ENCODE peak calls at places on chromosomes 4 and X, in ten cellular contexts. P, J, S, I, A, N, T, W, D and U are unnamed samples.

GRCh38 chrX:148067285-148067684 is 86.1 kb downstream of the FMR1NB start:
- DNase-seq in P (no peak), J (no peak), S (no peak), I (no peak), A (no peak), N (no peak), T (no peak), W (no peak), D (no peak), U (no peak)

GRCh38 chr4:5222951-5223350 is 171.7 kb downstream of the STK32B start:
- DNase-seq in P (no peak), J (no peak), S (no peak), I (no peak), A (no peak), N (no peak), T (no peak), W (no peak), D (no peak), U (no peak)

GRCh38 chrX:153052534-153052933 is 3.7 kb upstream of the PNMA3 start:
- DNase-seq in P (no peak), J (no peak), S (no peak), I (no peak), A (no peak), N (no peak), T (no peak), W (no peak), D (no peak), U (no peak)

GRCh38 chrX:55919367-55920221 is 202.0 kb downstream of the RRAGB start:
- DNase-seq in P (no peak), J (no peak), S (no peak), I (no peak), A (peak; percentile 85), N (no peak), T (peak; percentile 6), W (no peak), D (no peak), U (peak; percentile 94)

GRCh38 chr4:168639914-168640313 is 143.1 kb downstream of the PALLD start:
- DNase-seq in P (no peak), J (no peak), S (no peak), I (no peak), A (no peak), N (no peak), T (no peak), W (no peak), D (no peak), U (no peak)

GRCh38 chrX:17977696-17978095 is 116.6 kb upstream of the RAI2 start:
- DNase-seq in P (no peak), J (no peak), S (no peak), I (no peak), A (no peak), N (no peak), T (no peak), W (no peak), D (no peak), U (no peak)

GRCh38 chr4:48190839-48191238 is 56.8 kb upstream of the TXK start:
- DNase-seq in P (no peak), J (no peak), S (no peak), I (no peak), A (no peak), N (no peak), T (no peak), W (no peak), D (no peak), U (peak; percentile 64)

GRCh38 chr4:58749206-58749605 is 1639.0 kb upstream of the IGFBP7 start:
- DNase-seq in P (no peak), J (no peak), S (no peak), I (no peak), A (no peak), N (no peak), T (no peak), W (no peak), D (no peak), U (no peak)

GRCh38 chr4:107718351-107718965 is 1.6 kb downstream of the PAPSS1 start:
- DNase-seq in P (no peak), J (no peak), S (peak; percentile 58), I (no peak), A (peak; percentile 50), N (no peak), T (no peak), W (no peak), D (peak; percentile 20), U (peak; percentile 74)

GRCh38 chr4:56655627-56656345 is 25.3 kb downstream of the HOPX start:
- DNase-seq in P (no peak), J (no peak), S (no peak), I (peak; percentile 12), A (no peak), N (no peak), T (peak; percentile 33), W (peak; percentile 62), D (peak; percentile 29), U (no peak)

GRCh38 chr4:153407906-153408305 is 58.3 kb upstream of the TMEM131L start:
- DNase-seq in P (no peak), J (no peak), S (no peak), I (no peak), A (no peak), N (no peak), T (no peak), W (no peak), D (no peak), U (no peak)

GRCh38 chr4:76377922-76378321 is 43.0 kb downstream of the CCDC158 start:
- DNase-seq in P (no peak), J (peak; percentile 33), S (peak; percentile 17), I (no peak), A (no peak), N (peak; percentile 64), T (peak; percentile 84), W (peak; percentile 63), D (peak; percentile 54), U (peak; percentile 64)

GRCh38 chr4:120524237-120524636 is 398.3 kb downstream of the PRDM5 start:
- DNase-seq in P (no peak), J (no peak), S (no peak), I (no peak), A (no peak), N (no peak), T (peak; percentile 45), W (no peak), D (no peak), U (no peak)

GRCh38 chr4:145736241-145736831 is 56.4 kb downstream of the C4orf51 start:
- DNase-seq in P (peak; percentile 74), J (no peak), S (peak; percentile 76), I (peak; percentile 82), A (no peak), N (peak; percentile 64), T (no peak), W (no peak), D (peak; percentile 33), U (no peak)

GRCh38 chrX:115968436-115969252 is 201.9 kb upstream of the AGTR2 start:
- DNase-seq in P (no peak), J (peak; percentile 31), S (no peak), I (no peak), A (no peak), N (peak; percentile 22), T (peak; percentile 90), W (peak; percentile 72), D (peak; percentile 49), U (no peak)
- TF ChIP-seq CTCF in P (no peak), J (peak; percentile 22), S (no peak), I (no peak), A (no peak), N (no peak), T (peak; percentile 14), W (peak; percentile 3), D (peak; percentile 14), U (no peak)

DNA sequence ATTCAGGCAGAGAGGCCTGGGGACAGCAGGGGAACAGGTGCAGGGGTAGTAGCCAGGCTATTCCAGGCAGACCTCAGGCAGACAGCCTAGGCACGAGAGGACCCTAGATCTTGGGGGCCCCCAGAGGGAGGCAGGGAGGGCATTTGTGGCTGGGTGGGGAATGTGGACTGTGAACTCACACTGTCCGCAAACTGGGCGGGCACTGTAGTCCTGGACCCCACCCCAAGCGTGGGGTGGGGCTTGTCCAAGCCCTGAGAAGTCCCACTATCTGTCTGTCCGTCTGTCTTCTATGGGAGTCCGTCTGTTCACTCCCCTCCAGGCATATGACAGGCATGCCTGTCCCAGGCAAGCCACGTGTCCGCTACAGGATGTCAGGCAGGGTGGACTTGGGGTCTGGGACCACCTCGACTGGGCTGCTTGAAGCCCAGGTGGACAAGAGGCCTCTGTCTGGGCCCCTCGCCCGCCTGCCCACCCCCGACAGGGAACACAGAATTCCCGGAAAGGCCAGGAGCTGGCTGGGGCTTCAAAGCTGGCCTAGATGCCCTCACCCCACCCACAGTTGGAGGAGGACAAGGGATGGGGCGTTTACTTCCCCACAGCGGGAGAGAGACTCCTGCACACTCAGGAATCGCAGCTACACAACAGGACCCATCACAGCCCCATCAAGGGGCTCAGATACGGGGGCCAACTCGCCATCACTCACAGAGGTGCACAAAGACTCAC is at the start of gene SLC38A5:
- DNase-seq in P (no peak), J (no peak), S (no peak), I (no peak), A (no peak), N (no peak), T (no peak), W (no peak), D (no peak), U (no peak)
- H3K4me3 ChIP-seq in P (peak within 1 kb of the TSS; percentile 31), J (peak within 1 kb of the TSS; percentile 56), S (peak within 1 kb of the TSS; percentile 55), I (no peak within 1 kb of the TSS), A (peak within 1 kb of the TSS; percentile 76), N (no peak within 1 kb of the TSS), T (peak within 1 kb of the TSS; percentile 68), W (peak within 1 kb of the TSS; percentile 51), D (peak within 1 kb of the TSS; percentile 58), U (peak within 1 kb of the TSS; percentile 85)

DNA sequence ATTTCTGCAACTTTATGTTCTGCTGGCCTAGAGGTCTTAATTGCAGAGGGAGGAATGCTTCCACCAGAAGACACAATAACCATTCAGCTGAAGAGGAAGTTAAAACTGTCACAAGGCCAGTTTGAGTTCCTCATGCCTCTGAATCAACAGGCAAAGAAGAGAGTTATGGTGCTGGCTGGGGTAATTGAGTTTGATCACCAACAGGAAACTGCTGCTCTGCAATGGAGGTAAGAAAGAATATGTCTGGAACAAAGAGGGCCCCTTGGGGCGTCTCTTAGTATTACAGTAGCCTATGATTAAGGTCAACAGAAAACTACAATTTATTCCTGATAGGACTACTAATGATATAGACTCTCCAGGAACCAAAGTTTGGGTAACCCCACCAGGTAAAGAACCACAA is 744.0 kb downstream of the FSTL5 start:
- DNase-seq in P (peak; percentile 21), J (peak; percentile 12), S (no peak), I (no peak), A (no peak), N (no peak), T (peak; percentile 66), W (peak; percentile 51), D (peak; percentile 44), U (peak; percentile 24)
- TF ChIP-seq CTCF in P (no peak), J (no peak), S (peak; percentile 19), I (no peak), A (peak; percentile 30), N (no peak), T (peak; percentile 60), W (no peak), D (peak; percentile 41), U (peak; percentile 23)

DNA sequence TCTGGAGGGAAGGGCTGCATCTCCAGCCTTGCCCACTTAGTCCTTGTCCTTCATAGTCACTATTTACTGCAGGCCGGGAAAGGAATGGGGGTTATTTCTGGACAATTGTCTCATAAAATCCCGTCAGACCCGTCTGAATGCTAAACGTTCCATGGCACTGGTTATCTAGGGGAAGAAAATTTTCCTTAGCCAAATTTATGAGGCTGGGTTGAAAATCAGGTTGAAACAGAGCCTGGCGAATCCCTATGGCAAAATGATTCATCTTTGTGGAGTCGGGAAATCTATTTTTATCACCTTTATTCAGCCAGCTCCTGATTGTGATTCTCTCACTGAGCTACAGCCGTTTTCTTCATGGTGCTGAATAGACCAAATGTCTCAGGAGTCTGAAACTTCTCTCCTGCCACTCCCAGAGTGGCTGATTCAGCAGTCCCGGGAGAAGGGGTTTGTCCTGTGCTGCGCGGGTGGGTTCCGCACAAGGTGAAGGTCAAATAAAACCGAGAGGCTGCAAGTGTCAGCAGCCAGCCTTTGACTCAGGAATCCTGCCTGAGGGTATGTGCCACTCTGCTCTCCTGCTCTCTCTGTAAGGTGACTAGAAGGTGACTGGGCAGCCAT is 1.0 kb downstream of the LIMCH1 start:
- DNase-seq in P (no peak), J (peak; percentile 13), S (no peak), I (peak; percentile 34), A (no peak), N (no peak), T (no peak), W (no peak), D (peak; percentile 47), U (no peak)
- H3K4me3 ChIP-seq in P (peak overlapping the region; percentile 35), J (no peak overlapping the region), S (peak overlapping the region; percentile 1), I (peak overlapping the region; percentile 48), A (no peak overlapping the region), N (no peak overlapping the region), T (no peak overlapping the region), W (no peak overlapping the region), D (no peak overlapping the region), U (no peak overlapping the region)